ENCODE peak calls at places on chromosomes 2 and 18, in seven cellular contexts. O is pancreas, L is epithelial cell of prostate, B is aorta, Q is neural progenitor cell, R is breast epithelium, U is SJSA1. Z is an unnamed sample.

GRCh38 chr18:79925656-79925979 is 25.8 kb downstream of the SLC66A2 start:
- DNase-seq in Q (no peak), L (no peak), U (no peak), R (no peak), B (no peak), O (no peak), Z (no peak)

GRCh38 chr2:41954304-41955291 is 93.2 kb upstream of the PKDCC start:
- DNase-seq in L (no peak), B (no peak), R (no peak), U (no peak), O (no peak), Q (no peak), Z (no peak)

GRCh38 chr18:36187138-36187825 is at the start of gene MOCOS:
- DNase-seq in R (peak), B (peak), Q (peak), L (no peak), O (peak), U (peak), Z (peak)

GRCh38 chr2:134002921-134003320 is 251.0 kb upstream of the MGAT5 start:
- DNase-seq in B (no peak), U (no peak), R (no peak), L (no peak), Q (no peak), O (no peak), Z (no peak)

GRCh38 chr2:228318218-228318617 is 136.7 kb upstream of the SPHKAP start:
- DNase-seq in R (no peak), Q (peak), U (no peak), B (no peak), L (no peak), O (peak), Z (peak)

GRCh38 chr2:47208852-47209606 is 53.9 kb upstream of the STPG4 start:
- DNase-seq in B (no peak), L (no peak), U (no peak), Q (no peak), R (no peak), O (no peak), Z (no peak)

GRCh38 chr2:224221455-224221913 is 180.4 kb downstream of the FAM124B start:
- DNase-seq in Q (peak), B (no peak), R (peak), O (no peak), U (peak), L (peak), Z (no peak)

GRCh38 chr2:237723613-237724012 is 75.0 kb upstream of the RBM44 start:
- DNase-seq in R (peak), B (no peak), U (no peak), O (no peak), L (peak), Q (peak), Z (no peak)

GRCh38 chr2:37771600-37772088 is 100.2 kb upstream of the CDC42EP3 start:
- DNase-seq in R (no peak), Q (no peak), U (no peak), L (no peak), B (no peak), O (no peak), Z (no peak)

GRCh38 chr2:37776487-37776886 is 105.0 kb upstream of the CDC42EP3 start:
- DNase-seq in L (no peak), O (no peak), B (peak), U (peak), R (no peak), Q (no peak), Z (no peak)

GRCh38 chr2:37773354-37773753 is 101.9 kb upstream of the CDC42EP3 start:
- DNase-seq in L (no peak), Q (no peak), R (no peak), O (no peak), U (no peak), B (no peak), Z (no peak)

GRCh38 chr2:37775908-37776250 is 104.4 kb upstream of the CDC42EP3 start:
- DNase-seq in R (peak), B (no peak), U (peak), Q (no peak), L (no peak), O (no peak), Z (no peak)

GRCh38 chr2:37774976-37775907 is 103.8 kb upstream of the CDC42EP3 start:
- DNase-seq in R (no peak), O (no peak), Q (no peak), L (no peak), B (no peak), U (no peak), Z (no peak)
- H3K27ac ChIP-seq in R (peak), O (peak), Q (no peak), L (peak), B (peak), U (peak), Z (no peak)

GRCh38 chr2:64879745-64880144 is 109.5 kb upstream of the SLC1A4 start:
- DNase-seq in U (no peak), L (no peak), Q (no peak), R (no peak), B (no peak), O (no peak), Z (no peak)

GRCh38 chr2:64876137-64876647 is 113.0 kb upstream of the SLC1A4 start:
- DNase-seq in L (peak), O (peak), U (peak), R (no peak), B (peak), Q (peak), Z (peak)

GRCh38 chr2:64873472-64873924 is 115.7 kb upstream of the SLC1A4 start:
- DNase-seq in O (peak), B (peak), U (peak), L (no peak), R (peak), Q (peak), Z (peak)

GRCh38 chr2:64874593-64874992 is 114.6 kb upstream of the SLC1A4 start:
- DNase-seq in R (no peak), B (no peak), O (no peak), Q (no peak), L (no peak), U (no peak), Z (no peak)

DNA sequence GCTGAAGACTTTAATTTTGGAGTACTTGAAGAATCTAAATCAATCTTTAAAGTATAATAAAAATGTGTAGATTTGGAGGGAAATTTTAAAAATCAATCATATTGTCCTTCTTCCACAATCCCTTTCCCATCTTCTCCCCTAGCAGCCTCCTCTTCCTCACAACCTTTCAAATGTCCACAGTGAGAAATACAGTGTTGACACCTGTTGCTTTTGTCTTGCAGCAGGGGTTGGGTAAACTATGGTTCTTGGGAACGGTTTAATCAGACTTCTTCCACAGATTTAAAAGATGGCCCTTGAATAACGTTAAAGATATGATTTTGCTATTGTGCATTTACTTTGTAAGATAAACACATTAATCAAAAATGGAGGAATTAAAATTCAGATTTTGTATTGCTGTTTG is 113.8 kb upstream of the SLC1A4 start:
- DNase-seq in U (no peak), R (no peak), B (no peak), L (no peak), Q (no peak), O (no peak), Z (no peak)
- H3K27ac ChIP-seq in U (no peak), R (no peak), B (no peak), L (peak), Q (peak), O (no peak), Z (no peak)

GRCh38 chr18:3218817-3219216 is 951 bp downstream of the MYOM1 start:
- DNase-seq in O (no peak), B (no peak), Q (no peak), R (no peak), L (no peak), U (no peak), Z (no peak)

GRCh38 chr18:3217930-3218647 is 1.7 kb downstream of the MYOM1 start:
- DNase-seq in Q (no peak), B (no peak), O (peak), U (no peak), R (no peak), L (peak), Z (no peak)

GRCh38 chr18:3219621-3220335 is at the start of gene MYOM1:
- DNase-seq in B (no peak), U (no peak), L (no peak), Q (no peak), R (no peak), O (no peak), Z (peak)

GRCh38 chr18:3214855-3215637 is 4.7 kb downstream of the MYOM1 start:
- DNase-seq in U (no peak), Q (no peak), L (no peak), R (no peak), O (no peak), B (no peak), Z (no peak)

GRCh38 chr18:3216987-3217386 is 2.8 kb downstream of the MYOM1 start:
- DNase-seq in U (no peak), O (no peak), B (no peak), L (no peak), Q (no peak), R (no peak), Z (no peak)
- H3K27ac ChIP-seq in U (no peak), O (no peak), B (no peak), L (no peak), Q (no peak), R (no peak), Z (peak)

GRCh38 chr2:158047156-158047611 is 54.5 kb upstream of the UPP2 start:
- DNase-seq in R (no peak), U (no peak), Q (no peak), B (no peak), O (no peak), L (no peak), Z (no peak)

GRCh38 chr2:158052761-158053160 is 48.9 kb upstream of the UPP2 start:
- DNase-seq in L (no peak), Q (no peak), O (no peak), B (no peak), U (no peak), R (no peak), Z (no peak)

GRCh38 chr2:158049129-158049855 is 52.4 kb upstream of the UPP2 start:
- DNase-seq in U (no peak), L (no peak), B (no peak), O (no peak), Q (no peak), R (no peak), Z (no peak)

GRCh38 chr2:158045362-158045761 is 56.3 kb upstream of the UPP2 start:
- DNase-seq in O (peak), B (no peak), L (no peak), U (no peak), R (no peak), Q (peak), Z (no peak)

GRCh38 chr2:158048327-158048726 is 53.3 kb upstream of the UPP2 start:
- DNase-seq in Q (no peak), O (no peak), U (no peak), L (no peak), B (no peak), R (no peak), Z (no peak)
- H3K27ac ChIP-seq in Q (no peak), O (no peak), U (no peak), L (no peak), B (no peak), R (no peak), Z (no peak)

DNA sequence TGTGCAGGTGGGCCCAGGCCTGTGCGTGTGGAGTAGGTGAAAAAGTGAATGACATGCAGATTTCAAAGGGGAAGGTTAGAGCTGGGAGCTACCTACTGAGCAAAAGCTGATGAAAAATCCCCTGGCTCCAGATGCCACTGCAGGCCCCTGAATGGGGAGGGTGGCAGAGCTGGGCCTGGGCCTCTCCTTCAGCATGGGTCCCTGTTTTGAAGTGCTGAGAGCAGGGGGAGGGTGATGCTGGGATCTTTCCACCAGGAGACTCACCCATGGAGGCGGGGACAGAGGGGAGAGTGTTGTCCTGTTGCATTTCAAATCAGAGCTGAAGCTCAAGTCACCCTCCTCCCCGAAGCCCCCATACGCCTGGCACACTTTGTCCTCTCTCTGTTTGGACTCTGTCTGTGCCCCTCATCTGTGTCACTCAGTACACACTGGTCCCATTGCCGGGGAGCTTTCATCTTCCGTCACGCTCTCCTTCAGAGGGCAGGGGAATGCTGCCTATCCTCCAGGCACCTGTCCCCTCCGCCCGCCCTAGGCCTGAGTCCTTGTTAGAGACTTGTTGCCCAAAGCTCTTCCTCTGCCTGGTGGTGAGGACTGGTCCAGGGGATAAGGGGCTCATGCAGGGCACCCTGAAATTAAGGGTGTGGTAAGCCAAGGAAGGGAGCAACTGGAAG is 206.6 kb downstream of the HAUS1 start:
- DNase-seq in O (no peak), U (no peak), L (no peak), B (no peak), Q (no peak), R (no peak), Z (no peak)
- H3K27ac ChIP-seq in O (no peak), U (no peak), L (no peak), B (no peak), Q (no peak), R (no peak), Z (no peak)

GRCh38 chr2:200604571-200605255 is 18.9 kb downstream of the AOX1 start:
- DNase-seq in B (no peak), U (no peak), Q (no peak), O (no peak), R (no peak), L (no peak), Z (no peak)

GRCh38 chr2:200600549-200601212 is 14.9 kb downstream of the AOX1 start:
- DNase-seq in B (no peak), U (no peak), O (no peak), R (no peak), Q (no peak), L (no peak), Z (no peak)

GRCh38 chr2:200608341-200609026 is 22.7 kb downstream of the AOX1 start:
- DNase-seq in Q (no peak), O (no peak), B (no peak), R (no peak), L (no peak), U (no peak), Z (no peak)

GRCh38 chr2:200602584-200602983 is 16.8 kb downstream of the AOX1 start:
- DNase-seq in R (no peak), L (no peak), Q (no peak), U (no peak), B (no peak), O (no peak), Z (no peak)

DNA sequence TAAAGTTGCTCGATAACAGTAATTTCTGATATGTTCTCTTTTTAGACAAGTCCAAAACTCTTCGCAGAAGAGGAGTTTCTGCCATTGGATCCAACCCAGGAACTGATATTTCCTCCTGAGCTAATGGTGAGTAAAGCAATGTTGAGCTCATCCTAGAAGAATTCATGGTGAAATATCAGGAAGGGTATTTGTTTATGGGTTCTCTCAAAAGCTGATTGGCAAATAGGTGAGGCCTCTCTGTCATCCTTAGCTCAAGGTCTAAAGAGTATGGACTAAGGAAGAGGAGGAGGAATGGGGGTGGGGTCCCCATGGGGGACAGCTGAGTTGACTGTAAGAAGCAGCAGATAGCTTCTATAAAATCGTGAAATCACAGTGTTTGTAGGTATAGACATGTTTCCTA is 18.2 kb downstream of the AOX1 start:
- DNase-seq in R (no peak), U (no peak), O (no peak), Q (no peak), L (peak), B (no peak), Z (no peak)
- H3K27ac ChIP-seq in R (no peak), U (peak), O (no peak), Q (no peak), L (peak), B (no peak), Z (no peak)

DNA sequence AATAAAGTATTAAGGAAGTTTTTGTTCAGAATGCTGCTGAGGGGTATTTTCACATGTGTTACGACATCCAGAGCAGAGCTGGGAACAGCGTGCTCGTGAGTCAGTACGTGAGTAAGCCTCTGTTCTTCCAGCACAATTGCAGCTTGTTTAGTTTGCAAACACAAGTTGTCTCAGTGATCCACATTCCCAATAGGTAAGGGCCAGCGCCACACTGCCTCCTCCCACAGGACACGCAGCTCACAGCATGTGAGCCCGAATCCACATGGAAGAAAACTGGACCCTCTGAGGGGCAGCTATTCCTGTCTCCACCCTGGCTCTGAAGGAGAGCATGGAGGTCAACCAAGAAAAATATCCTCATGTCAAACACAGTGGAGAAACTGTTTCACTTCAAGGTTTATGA is 173.9 kb upstream of the PID1 start:
- DNase-seq in B (peak), L (peak), O (peak), U (peak), Q (no peak), R (peak), Z (peak)
- H3K27ac ChIP-seq in B (peak), L (peak), O (no peak), U (peak), Q (no peak), R (peak), Z (peak)

GRCh38 chr2:197363998-197364397 is 53.4 kb upstream of the ANKRD44 start:
- DNase-seq in Q (no peak), R (no peak), L (no peak), B (no peak), U (no peak), O (no peak), Z (no peak)
- H3K27ac ChIP-seq in Q (no peak), R (no peak), L (no peak), B (no peak), U (no peak), O (no peak), Z (no peak)

GRCh38 chr18:50877545-50878265 is 1.2 kb upstream of the ME2 start:
- DNase-seq in U (no peak), O (no peak), B (no peak), Q (no peak), R (no peak), L (no peak), Z (no peak)
- H3K27ac ChIP-seq in U (no peak), O (no peak), B (no peak), Q (no peak), R (peak), L (peak), Z (peak)

GRCh38 chr2:189111063-189111715 is 68.4 kb downstream of the COL5A2 start:
- DNase-seq in U (no peak), R (no peak), Q (no peak), B (no peak), O (no peak), L (no peak), Z (no peak)
- H3K27ac ChIP-seq in U (no peak), R (no peak), Q (no peak), B (no peak), O (no peak), L (no peak), Z (no peak)

Z was measured in heart right ventricle.